ENCODE peak calls at places on chromosomes 7 and 10, in six cellular contexts. One of them, this sample, is unnamed.
A peak's percentile ranks its signal among the peaks of the same experiment; 100 is the strongest.

GRCh38 chr7:33880787-33881186 is 24.6 kb upstream of the BMPER start:
- DNase-seq in prostate gland: no peak
- DNase-seq in heart left ventricle: no peak
- DNase-seq in spleen: no peak
- DNase-seq in stomach: no peak
- DNase-seq in right lobe of liver: no peak
- DNase-seq in this sample: no peak

GRCh38 chr7:156380261-156380660 is 260.3 kb upstream of the RNF32 start:
- DNase-seq in prostate gland: peak; percentile 67
- DNase-seq in heart left ventricle: no peak
- DNase-seq in spleen: no peak
- DNase-seq in stomach: peak; percentile 53
- DNase-seq in right lobe of liver: no peak
- DNase-seq in this sample: peak; percentile 22

GRCh38 chr7:136617176-136617575 is 251.3 kb upstream of the CHRM2 start:
- DNase-seq in prostate gland: no peak
- DNase-seq in heart left ventricle: no peak
- DNase-seq in spleen: no peak
- DNase-seq in stomach: no peak
- DNase-seq in right lobe of liver: no peak
- DNase-seq in this sample: no peak

GRCh38 chr10:60527676-60528075 is 138.0 kb upstream of the ANK3 start:
- DNase-seq in prostate gland: no peak
- DNase-seq in heart left ventricle: no peak
- DNase-seq in spleen: no peak
- DNase-seq in stomach: no peak
- DNase-seq in right lobe of liver: no peak
- DNase-seq in this sample: no peak

GRCh38 chr7:18958627-18959026 is 158.8 kb downstream of the TWIST1 start:
- DNase-seq in prostate gland: no peak
- DNase-seq in heart left ventricle: no peak
- DNase-seq in spleen: no peak
- DNase-seq in stomach: no peak
- DNase-seq in right lobe of liver: no peak
- DNase-seq in this sample: no peak

GRCh38 chr7:35253680-35254495 is at the start of gene TBX20:
- DNase-seq in prostate gland: no peak
- DNase-seq in heart left ventricle: peak; percentile 86
- DNase-seq in spleen: peak; percentile 74
- DNase-seq in stomach: peak; percentile 35
- DNase-seq in right lobe of liver: peak; percentile 50
- DNase-seq in this sample: peak; percentile 33

GRCh38 chr10:6119423-6119822 is 30.6 kb downstream of the RBM17 start:
- DNase-seq in prostate gland: no peak
- DNase-seq in heart left ventricle: no peak
- DNase-seq in spleen: no peak
- DNase-seq in stomach: no peak
- DNase-seq in right lobe of liver: no peak
- DNase-seq in this sample: peak; percentile 73

GRCh38 chr10:24505759-24506158 is 217.9 kb downstream of the ARHGAP21 start:
- DNase-seq in prostate gland: peak; percentile 80
- DNase-seq in heart left ventricle: peak; percentile 34
- DNase-seq in spleen: no peak
- DNase-seq in stomach: no peak
- DNase-seq in right lobe of liver: no peak
- DNase-seq in this sample: peak; percentile 49

GRCh38 chr7:156027821-156028220 is 215.6 kb upstream of the SHH start:
- DNase-seq in prostate gland: no peak
- DNase-seq in heart left ventricle: no peak
- DNase-seq in spleen: no peak
- DNase-seq in stomach: peak; percentile 13
- DNase-seq in right lobe of liver: no peak
- DNase-seq in this sample: no peak

GRCh38 chr10:43060291-43060690 is 16.6 kb upstream of the RET start:
- DNase-seq in prostate gland: peak; percentile 30
- DNase-seq in heart left ventricle: no peak
- DNase-seq in spleen: peak; percentile 70
- DNase-seq in stomach: peak; percentile 46
- DNase-seq in right lobe of liver: peak; percentile 91
- DNase-seq in this sample: no peak

GRCh38 chr10:70374775-70375614 is 7.4 kb downstream of the LRRC20 start:
- DNase-seq in prostate gland: no peak
- DNase-seq in heart left ventricle: no peak
- DNase-seq in spleen: no peak
- DNase-seq in stomach: no peak
- DNase-seq in right lobe of liver: no peak
- DNase-seq in this sample: no peak

GRCh38 chr7:2670720-2671391 is 17.1 kb upstream of the AMZ1 start:
- DNase-seq in prostate gland: peak; percentile 42
- DNase-seq in heart left ventricle: peak; percentile 74
- DNase-seq in spleen: peak; percentile 93
- DNase-seq in stomach: peak; percentile 71
- DNase-seq in right lobe of liver: peak; percentile 70
- DNase-seq in this sample: peak; percentile 51

GRCh38 chr7:15783971-15784693 is 97.6 kb upstream of the MEOX2 start:
- DNase-seq in prostate gland: no peak
- DNase-seq in heart left ventricle: no peak
- DNase-seq in spleen: no peak
- DNase-seq in stomach: no peak
- DNase-seq in right lobe of liver: no peak
- DNase-seq in this sample: no peak

GRCh38 chr7:37315752-37316711 is 132.6 kb downstream of the ELMO1 start:
- DNase-seq in prostate gland: no peak
- DNase-seq in heart left ventricle: no peak
- DNase-seq in spleen: no peak
- DNase-seq in stomach: no peak
- DNase-seq in right lobe of liver: no peak
- DNase-seq in this sample: no peak

GRCh38 chr10:29687411-29688160 is 52.8 kb upstream of the SVIL start:
- DNase-seq in prostate gland: no peak
- DNase-seq in heart left ventricle: no peak
- DNase-seq in spleen: peak; percentile 65
- DNase-seq in stomach: no peak
- DNase-seq in right lobe of liver: no peak
- DNase-seq in this sample: no peak

GRCh38 chr10:85620807-85621206 is 745.8 kb downstream of the GRID1 start:
- DNase-seq in prostate gland: no peak
- DNase-seq in heart left ventricle: no peak
- DNase-seq in spleen: no peak
- DNase-seq in stomach: no peak
- DNase-seq in right lobe of liver: no peak
- DNase-seq in this sample: no peak

GRCh38 chr10:95513941-95514392 is 47.2 kb downstream of the SORBS1 start:
- DNase-seq in prostate gland: peak; percentile 39
- DNase-seq in heart left ventricle: peak; percentile 50
- DNase-seq in spleen: no peak
- DNase-seq in stomach: peak; percentile 65
- DNase-seq in right lobe of liver: peak; percentile 61
- DNase-seq in this sample: no peak

GRCh38 chr10:23643396-23643795 is 204.5 kb downstream of the OTUD1 start:
- DNase-seq in prostate gland: no peak
- DNase-seq in heart left ventricle: no peak
- DNase-seq in spleen: no peak
- DNase-seq in stomach: no peak
- DNase-seq in right lobe of liver: no peak
- DNase-seq in this sample: no peak

GRCh38 chr10:48626986-48627731 is 22.3 kb upstream of the ARHGAP22 start:
- DNase-seq in prostate gland: no peak
- DNase-seq in heart left ventricle: no peak
- DNase-seq in spleen: no peak
- DNase-seq in stomach: no peak
- DNase-seq in right lobe of liver: no peak
- DNase-seq in this sample: no peak

GRCh38 chr7:90846171-90846570 is 250.1 kb downstream of the CDK14 start:
- DNase-seq in prostate gland: no peak
- DNase-seq in heart left ventricle: no peak
- DNase-seq in spleen: no peak
- DNase-seq in stomach: no peak
- DNase-seq in right lobe of liver: no peak
- DNase-seq in this sample: no peak

GRCh38 chr7:39816462-39817065 is 133.5 kb upstream of the CDK13 start:
- DNase-seq in prostate gland: no peak
- DNase-seq in heart left ventricle: no peak
- DNase-seq in spleen: no peak
- DNase-seq in stomach: no peak
- DNase-seq in right lobe of liver: no peak
- DNase-seq in this sample: no peak

GRCh38 chr7:39595102-39595620 is 28.2 kb upstream of the RALA start:
- DNase-seq in prostate gland: no peak
- DNase-seq in heart left ventricle: no peak
- DNase-seq in spleen: no peak
- DNase-seq in stomach: no peak
- DNase-seq in right lobe of liver: no peak
- DNase-seq in this sample: no peak

GRCh38 chr7:123410273-123410928 is 124.0 kb downstream of the IQUB start:
- DNase-seq in prostate gland: peak; percentile 5
- DNase-seq in heart left ventricle: peak; percentile 24
- DNase-seq in spleen: no peak
- DNase-seq in stomach: no peak
- DNase-seq in right lobe of liver: no peak
- DNase-seq in this sample: peak; percentile 34

GRCh38 chr7:5709347-5709950 is 72.0 kb downstream of the RNF216 start:
- DNase-seq in prostate gland: no peak
- DNase-seq in heart left ventricle: no peak
- DNase-seq in spleen: no peak
- DNase-seq in stomach: no peak
- DNase-seq in right lobe of liver: no peak
- DNase-seq in this sample: no peak

GRCh38 chr10:58266826-58267712 is 625 bp downstream of the IPMK start:
- DNase-seq in prostate gland: peak; percentile 48
- DNase-seq in heart left ventricle: peak; percentile 44
- DNase-seq in spleen: peak; percentile 94
- DNase-seq in stomach: peak; percentile 42
- DNase-seq in right lobe of liver: peak; percentile 63
- DNase-seq in this sample: peak; percentile 55

DNA sequence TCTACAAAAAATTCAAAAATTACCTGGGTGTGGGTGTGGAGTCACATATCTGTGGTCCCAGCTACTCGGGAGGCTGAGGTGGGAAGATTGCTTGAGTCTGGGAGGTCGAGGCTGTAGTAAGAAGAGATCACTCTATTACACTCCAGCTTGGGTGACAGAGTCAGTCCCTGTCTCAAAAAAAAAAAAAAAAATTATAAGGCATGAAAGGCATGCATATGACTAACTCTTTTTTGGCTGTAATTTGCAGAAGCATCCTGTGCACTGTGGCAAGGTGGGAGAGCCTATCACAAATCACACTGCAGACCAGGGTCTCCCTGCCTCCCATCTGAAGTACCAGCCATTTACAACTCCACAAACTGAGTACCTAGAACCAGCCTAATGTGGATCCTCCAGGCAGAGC is 14.1 kb upstream of the MYPN start:
- DNase-seq in prostate gland: no peak
- DNase-seq in heart left ventricle: no peak
- DNase-seq in spleen: no peak
- DNase-seq in stomach: no peak
- DNase-seq in right lobe of liver: no peak
- DNase-seq in this sample: no peak
- H3K4me1 ChIP-seq in prostate gland: no peaks in the 10 kb centered on the region
- H3K4me1 ChIP-seq in heart left ventricle: peaks cover 6% of the 10 kb centered on the region
- H3K4me1 ChIP-seq in spleen: no peaks in the 10 kb centered on the region
- H3K4me1 ChIP-seq in stomach: no peaks in the 10 kb centered on the region
- H3K4me1 ChIP-seq in right lobe of liver: no peaks in the 10 kb centered on the region
- H3K4me1 ChIP-seq in this sample: no peaks in the 10 kb centered on the region

DNA sequence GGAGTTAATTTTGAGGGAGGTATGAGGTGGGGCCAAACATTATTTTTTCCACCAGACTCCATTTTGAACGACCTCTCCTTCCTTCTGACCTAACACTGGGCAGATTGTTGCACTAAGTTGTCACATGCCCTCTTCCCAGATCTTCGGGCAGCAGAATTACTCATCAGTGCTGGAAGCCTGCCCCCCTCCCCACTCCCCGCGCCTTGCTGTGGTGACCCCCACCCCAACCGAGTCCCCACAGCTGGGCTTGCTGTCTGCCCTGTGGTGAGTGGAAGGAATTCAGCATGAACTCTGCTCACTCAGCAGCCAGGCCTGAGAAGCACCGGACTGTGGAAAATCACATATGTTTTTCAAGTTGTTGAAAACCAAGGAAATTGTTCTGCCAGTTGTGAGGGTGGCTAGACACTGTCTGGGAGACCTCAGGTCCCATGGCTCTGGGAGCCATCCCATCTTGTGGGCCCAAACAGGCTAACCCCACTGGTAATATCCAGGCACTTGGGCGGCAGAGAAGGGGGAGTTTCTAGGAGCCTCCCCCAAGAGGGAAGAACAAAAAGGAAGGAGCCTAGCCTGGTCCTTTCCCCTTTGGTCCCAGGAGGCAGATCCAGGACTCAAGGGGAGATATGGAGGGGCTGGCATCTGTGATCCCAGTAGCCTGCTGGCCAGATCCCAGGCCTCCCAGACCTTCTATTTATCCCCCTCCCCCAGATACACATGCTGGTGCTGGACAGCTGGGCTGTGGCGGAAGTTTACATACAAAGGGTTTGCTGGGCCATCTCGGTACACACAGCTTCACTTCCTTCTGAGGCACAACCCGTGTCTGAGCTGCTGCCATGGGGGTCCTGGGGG is 3.5 kb upstream of the AEBP1 start:
- DNase-seq in prostate gland: no peak
- DNase-seq in heart left ventricle: no peak
- DNase-seq in spleen: peak; percentile 78
- DNase-seq in stomach: no peak
- DNase-seq in right lobe of liver: no peak
- DNase-seq in this sample: no peak
- H3K4me3 ChIP-seq in prostate gland: no peak overlapping the region
- H3K4me3 ChIP-seq in heart left ventricle: no peak overlapping the region
- H3K4me3 ChIP-seq in spleen: no peak overlapping the region
- H3K4me3 ChIP-seq in stomach: no peak overlapping the region
- H3K4me3 ChIP-seq in right lobe of liver: no peak overlapping the region
- H3K4me3 ChIP-seq in this sample: no peak overlapping the region

GRCh38 chr7:1555813-1556540 is at the start of gene TMEM184A:
- DNase-seq in prostate gland: peak; percentile 90
- DNase-seq in heart left ventricle: no peak
- DNase-seq in spleen: no peak
- DNase-seq in stomach: peak; percentile 96
- DNase-seq in right lobe of liver: peak; percentile 93
- DNase-seq in this sample: peak; percentile 88
- TF ChIP-seq POLR2A in prostate gland: peak; percentile 35
- TF ChIP-seq POLR2A in heart left ventricle: no peak
- TF ChIP-seq POLR2A in spleen: no peak
- TF ChIP-seq POLR2A in stomach: no peak
- TF ChIP-seq POLR2A in right lobe of liver: peak; percentile 84
- TF ChIP-seq POLR2A in this sample: no peak

GRCh38 chr10:17001297-17001744 is 128.3 kb downstream of the CUBN start:
- DNase-seq in prostate gland: no peak
- DNase-seq in heart left ventricle: no peak
- DNase-seq in spleen: no peak
- DNase-seq in stomach: no peak
- DNase-seq in right lobe of liver: no peak
- DNase-seq in this sample: no peak
- H3K4me1 ChIP-seq in prostate gland: no peaks in the 10 kb centered on the region
- H3K4me1 ChIP-seq in heart left ventricle: peaks cover 24% of the 10 kb centered on the region
- H3K4me1 ChIP-seq in spleen: peaks cover 21% of the 10 kb centered on the region
- H3K4me1 ChIP-seq in stomach: peaks cover 18% of the 10 kb centered on the region
- H3K4me1 ChIP-seq in right lobe of liver: no peaks in the 10 kb centered on the region
- H3K4me1 ChIP-seq in this sample: peaks cover 60% of the 10 kb centered on the region